ENCODE peak calls at places on chromosome 15, in ten cellular contexts. K is activated naive CD8-positive, alpha-beta T cell treated with anti-CD3 and anti-CD28 coated beads, Interleukin-2, amount 50 U/mL, for 24 hours; N is Daoy; W is smooth muscle cell of the brain vasculature; O is HTR-8/SVneo; H is B cell; C is ovary; M is bronchial epithelial cell; I is sigmoid colon; R is globus pallidus. Q is an unnamed sample.
A peak's percentile ranks its signal among the peaks of the same experiment; 100 is the strongest.

GRCh38 chr15:75508741-75509532 is 57.4 kb upstream of the SIN3A start:
- DNase-seq in R (no peak), M (peak; percentile 28), O (no peak), N (peak; percentile 3), H (no peak), K (no peak), W (no peak), C (no peak), I (no peak), Q (no peak)

GRCh38 chr15:90342655-90343054 is 9.4 kb upstream of the ZNF774 start:
- DNase-seq in H (no peak), R (no peak), C (no peak), M (no peak), W (no peak), N (no peak), K (no peak), I (no peak), O (no peak), Q (no peak)

GRCh38 chr15:67849538-67849937 is 9.7 kb upstream of the RNU6-1 start:
- DNase-seq in M (no peak), O (no peak), R (no peak), W (no peak), K (no peak), C (no peak), N (no peak), I (no peak), H (no peak), Q (no peak)

GRCh38 chr15:55856506-55856905 is 113.6 kb upstream of the PRTG start:
- DNase-seq in W (no peak), R (no peak), O (no peak), H (no peak), M (no peak), K (no peak), C (no peak), I (no peak), N (no peak), Q (no peak)

GRCh38 chr15:64209680-64210334 is 47.0 kb upstream of the PPIB start:
- DNase-seq in I (no peak), H (no peak), C (no peak), M (peak; percentile 35), N (peak; percentile 6), K (no peak), R (no peak), W (peak; percentile 20), O (peak; percentile 45), Q (no peak)

GRCh38 chr15:78207641-78208340 is 26.6 kb downstream of the ACSBG1 start:
- DNase-seq in I (no peak), M (no peak), R (no peak), N (no peak), C (no peak), K (no peak), O (no peak), H (no peak), W (no peak), Q (no peak)

GRCh38 chr15:28112101-28112760 is 13.1 kb upstream of the OCA2 start:
- DNase-seq in W (no peak), K (no peak), I (peak; percentile 52), C (no peak), N (no peak), R (no peak), O (no peak), H (no peak), M (no peak), Q (no peak)

GRCh38 chr15:83288381-83288801 is 3.9 kb upstream of the BNC1 start:
- DNase-seq in K (no peak), H (no peak), N (peak; percentile 27), M (peak; percentile 91), O (no peak), C (no peak), I (no peak), W (no peak), R (no peak), Q (peak; percentile 41)

GRCh38 chr15:53072077-53072476 is 281.9 kb upstream of the ONECUT1 start:
- DNase-seq in R (peak; percentile 1), M (peak; percentile 87), H (no peak), N (peak; percentile 5), C (no peak), I (no peak), O (peak; percentile 10), W (no peak), K (peak; percentile 12), Q (peak; percentile 90)

GRCh38 chr15:100580414-100580813 is 21.6 kb downstream of the LINS1 start:
- DNase-seq in I (no peak), O (no peak), R (no peak), N (no peak), M (no peak), W (no peak), K (no peak), C (no peak), H (no peak), Q (no peak)

GRCh38 chr15:34481370-34481769 is 43.8 kb upstream of the GOLGA8A start:
- DNase-seq in H (no peak), I (no peak), O (no peak), W (no peak), K (no peak), C (no peak), R (no peak), M (no peak), N (no peak), Q (no peak)

GRCh38 chr15:38696120-38696727 is 131.6 kb upstream of the RASGRP1 start:
- DNase-seq in C (no peak), O (no peak), H (no peak), N (peak; percentile 74), I (no peak), K (peak; percentile 69), M (no peak), R (no peak), W (no peak), Q (no peak)

Q was measured in MG63.